ENCODE peak calls at places on chromosomes 7 and 10, in seven cellular contexts. One of them, this sample, is unnamed.

GRCh38 chr7:36278069-36278766 is 111.4 kb upstream of the ANLN start:
- DNase-seq in Peyer's patch: no peak
- DNase-seq in thyroid gland: no peak
- DNase-seq in adrenal gland: peak
- DNase-seq in ovary: no peak
- DNase-seq in lower leg skin: no peak
- DNase-seq in H54: no peak
- DNase-seq in this sample: no peak

GRCh38 chr7:154844499-154844898 is 158.4 kb downstream of the PAXIP1 start:
- DNase-seq in Peyer's patch: no peak
- DNase-seq in thyroid gland: no peak
- DNase-seq in adrenal gland: no peak
- DNase-seq in ovary: no peak
- DNase-seq in lower leg skin: no peak
- DNase-seq in H54: no peak
- DNase-seq in this sample: no peak

GRCh38 chr7:84025332-84025927 is 169.2 kb downstream of the SEMA3A start:
- DNase-seq in Peyer's patch: no peak
- DNase-seq in thyroid gland: no peak
- DNase-seq in adrenal gland: no peak
- DNase-seq in ovary: no peak
- DNase-seq in lower leg skin: no peak
- DNase-seq in H54: peak
- DNase-seq in this sample: peak

GRCh38 chr7:157721468-157722136 is 384.8 kb downstream of the DNAJB6 start:
- DNase-seq in Peyer's patch: no peak
- DNase-seq in thyroid gland: no peak
- DNase-seq in adrenal gland: no peak
- DNase-seq in ovary: no peak
- DNase-seq in lower leg skin: no peak
- DNase-seq in H54: no peak
- DNase-seq in this sample: no peak

GRCh38 chr10:105681051-105681450 is 1040.0 kb downstream of the SORCS3 start:
- DNase-seq in Peyer's patch: no peak
- DNase-seq in thyroid gland: no peak
- DNase-seq in adrenal gland: no peak
- DNase-seq in ovary: no peak
- DNase-seq in lower leg skin: no peak
- DNase-seq in H54: no peak
- DNase-seq in this sample: no peak

GRCh38 chr10:42990721-42991441 is 86.0 kb upstream of the RET start:
- DNase-seq in Peyer's patch: no peak
- DNase-seq in thyroid gland: no peak
- DNase-seq in adrenal gland: no peak
- DNase-seq in ovary: no peak
- DNase-seq in lower leg skin: peak
- DNase-seq in H54: no peak
- DNase-seq in this sample: no peak

GRCh38 chr10:131814567-131815290 is 86.1 kb upstream of the PPP2R2D start:
- DNase-seq in Peyer's patch: no peak
- DNase-seq in thyroid gland: no peak
- DNase-seq in adrenal gland: no peak
- DNase-seq in ovary: no peak
- DNase-seq in lower leg skin: peak
- DNase-seq in H54: no peak
- DNase-seq in this sample: no peak

GRCh38 chr7:103080923-103081322 is 6.0 kb downstream of the ARMC10 start:
- DNase-seq in Peyer's patch: no peak
- DNase-seq in thyroid gland: no peak
- DNase-seq in adrenal gland: no peak
- DNase-seq in ovary: no peak
- DNase-seq in lower leg skin: no peak
- DNase-seq in H54: no peak
- DNase-seq in this sample: no peak

GRCh38 chr7:67566101-67566500 is 569.5 kb downstream of the TYW1 start:
- DNase-seq in Peyer's patch: no peak
- DNase-seq in thyroid gland: no peak
- DNase-seq in adrenal gland: no peak
- DNase-seq in ovary: no peak
- DNase-seq in lower leg skin: no peak
- DNase-seq in H54: no peak
- DNase-seq in this sample: no peak

GRCh38 chr7:155815332-155816191 is 3.3 kb upstream of the SHH start:
- DNase-seq in Peyer's patch: peak
- DNase-seq in thyroid gland: peak
- DNase-seq in adrenal gland: peak
- DNase-seq in ovary: no peak
- DNase-seq in lower leg skin: no peak
- DNase-seq in H54: peak
- DNase-seq in this sample: peak

GRCh38 chr7:108525327-108525984 is 479 bp downstream of the PNPLA8 start:
- DNase-seq in Peyer's patch: no peak
- DNase-seq in thyroid gland: peak
- DNase-seq in adrenal gland: no peak
- DNase-seq in ovary: no peak
- DNase-seq in lower leg skin: no peak
- DNase-seq in H54: peak
- DNase-seq in this sample: no peak

DNA sequence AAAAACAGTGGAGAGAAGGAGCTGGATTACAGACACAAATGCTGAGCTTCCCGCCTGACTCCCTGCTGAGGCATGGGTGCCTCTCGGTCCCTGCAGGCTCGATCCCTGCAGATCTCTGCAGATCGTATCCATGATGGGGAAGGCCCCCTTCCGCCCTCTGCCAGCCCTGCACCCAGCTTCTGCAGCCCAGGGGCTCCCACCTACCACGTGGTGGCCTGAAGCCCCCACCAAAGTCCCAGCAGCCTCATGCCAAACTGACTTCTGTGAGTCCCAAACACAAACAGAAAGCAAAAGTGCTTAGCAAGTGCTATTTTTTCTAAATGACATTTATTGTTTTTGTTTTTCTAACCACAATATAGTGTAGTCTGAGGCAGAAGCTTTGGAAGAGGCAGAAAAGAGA is 127.1 kb upstream of the CHST15 start:
- DNase-seq in Peyer's patch: no peak
- DNase-seq in thyroid gland: no peak
- DNase-seq in adrenal gland: no peak
- DNase-seq in ovary: no peak
- DNase-seq in lower leg skin: peak
- DNase-seq in H54: no peak
- DNase-seq in this sample: no peak
- TF ChIP-seq POLR2A in Peyer's patch: no peak
- TF ChIP-seq POLR2A in thyroid gland: no peak
- TF ChIP-seq POLR2A in adrenal gland: no peak
- TF ChIP-seq POLR2A in ovary: no peak
- TF ChIP-seq POLR2A in lower leg skin: no peak
- TF ChIP-seq POLR2A in H54: no peak
- TF ChIP-seq POLR2A in this sample: no peak

GRCh38 chr10:63268798-63269503 is 135.8 kb downstream of the NRBF2 start:
- DNase-seq in Peyer's patch: peak
- DNase-seq in thyroid gland: peak
- DNase-seq in adrenal gland: peak
- DNase-seq in ovary: peak
- DNase-seq in lower leg skin: peak
- DNase-seq in H54: peak
- DNase-seq in this sample: peak
- TF ChIP-seq POLR2A in Peyer's patch: peak
- TF ChIP-seq POLR2A in thyroid gland: peak
- TF ChIP-seq POLR2A in adrenal gland: peak
- TF ChIP-seq POLR2A in ovary: peak
- TF ChIP-seq POLR2A in lower leg skin: no peak
- TF ChIP-seq POLR2A in H54: peak
- TF ChIP-seq POLR2A in this sample: peak

GRCh38 chr7:121079425-121080169 is 91.1 kb downstream of the CPED1 start:
- DNase-seq in Peyer's patch: no peak
- DNase-seq in thyroid gland: no peak
- DNase-seq in adrenal gland: no peak
- DNase-seq in ovary: no peak
- DNase-seq in lower leg skin: no peak
- DNase-seq in H54: no peak
- DNase-seq in this sample: no peak

GRCh38 chr7:121078701-121079227 is 90.3 kb downstream of the CPED1 start:
- DNase-seq in Peyer's patch: no peak
- DNase-seq in thyroid gland: no peak
- DNase-seq in adrenal gland: no peak
- DNase-seq in ovary: no peak
- DNase-seq in lower leg skin: no peak
- DNase-seq in H54: no peak
- DNase-seq in this sample: peak

GRCh38 chr7:121080913-121081326 is 92.4 kb downstream of the CPED1 start:
- DNase-seq in Peyer's patch: no peak
- DNase-seq in thyroid gland: no peak
- DNase-seq in adrenal gland: no peak
- DNase-seq in ovary: no peak
- DNase-seq in lower leg skin: no peak
- DNase-seq in H54: no peak
- DNase-seq in this sample: no peak

GRCh38 chr7:121081327-121081936 is 92.9 kb downstream of the CPED1 start:
- DNase-seq in Peyer's patch: no peak
- DNase-seq in thyroid gland: no peak
- DNase-seq in adrenal gland: no peak
- DNase-seq in ovary: no peak
- DNase-seq in lower leg skin: no peak
- DNase-seq in H54: no peak
- DNase-seq in this sample: peak

DNA sequence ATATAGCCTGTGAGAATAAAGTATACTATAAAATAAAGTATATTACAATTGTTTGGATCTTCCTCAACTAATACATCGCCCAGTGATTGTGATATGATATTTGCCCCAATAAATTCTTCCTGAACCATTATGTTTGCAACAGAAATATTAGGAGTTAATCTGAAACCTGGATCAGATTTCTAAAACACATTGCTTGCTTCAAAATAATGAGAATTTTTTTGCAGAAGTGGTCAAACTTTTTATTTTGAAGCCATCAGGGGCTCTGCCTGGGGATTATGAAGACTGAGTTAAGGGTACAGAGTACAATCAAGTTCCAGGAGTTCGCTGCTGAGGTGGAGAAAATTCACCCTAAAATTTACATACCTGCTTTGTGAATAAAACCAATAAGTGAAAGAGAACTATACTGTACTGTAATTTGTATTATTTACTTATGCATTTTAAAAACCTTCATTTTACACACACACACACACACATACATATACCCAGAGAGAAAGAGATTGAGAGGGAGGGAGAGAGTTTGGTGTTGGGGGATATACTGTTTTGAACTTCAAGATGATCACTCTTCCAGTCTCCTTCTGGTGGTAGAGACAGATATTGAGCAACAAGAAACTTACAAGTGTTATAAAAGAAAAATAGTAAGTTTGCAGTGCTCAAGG is 91.9 kb downstream of the CPED1 start:
- DNase-seq in Peyer's patch: no peak
- DNase-seq in thyroid gland: no peak
- DNase-seq in adrenal gland: no peak
- DNase-seq in ovary: no peak
- DNase-seq in lower leg skin: no peak
- DNase-seq in H54: no peak
- DNase-seq in this sample: no peak
- TF ChIP-seq POLR2A in Peyer's patch: no peak
- TF ChIP-seq POLR2A in thyroid gland: no peak
- TF ChIP-seq POLR2A in adrenal gland: no peak
- TF ChIP-seq POLR2A in ovary: no peak
- TF ChIP-seq POLR2A in lower leg skin: no peak
- TF ChIP-seq POLR2A in H54: no peak
- TF ChIP-seq POLR2A in this sample: no peak

DNA sequence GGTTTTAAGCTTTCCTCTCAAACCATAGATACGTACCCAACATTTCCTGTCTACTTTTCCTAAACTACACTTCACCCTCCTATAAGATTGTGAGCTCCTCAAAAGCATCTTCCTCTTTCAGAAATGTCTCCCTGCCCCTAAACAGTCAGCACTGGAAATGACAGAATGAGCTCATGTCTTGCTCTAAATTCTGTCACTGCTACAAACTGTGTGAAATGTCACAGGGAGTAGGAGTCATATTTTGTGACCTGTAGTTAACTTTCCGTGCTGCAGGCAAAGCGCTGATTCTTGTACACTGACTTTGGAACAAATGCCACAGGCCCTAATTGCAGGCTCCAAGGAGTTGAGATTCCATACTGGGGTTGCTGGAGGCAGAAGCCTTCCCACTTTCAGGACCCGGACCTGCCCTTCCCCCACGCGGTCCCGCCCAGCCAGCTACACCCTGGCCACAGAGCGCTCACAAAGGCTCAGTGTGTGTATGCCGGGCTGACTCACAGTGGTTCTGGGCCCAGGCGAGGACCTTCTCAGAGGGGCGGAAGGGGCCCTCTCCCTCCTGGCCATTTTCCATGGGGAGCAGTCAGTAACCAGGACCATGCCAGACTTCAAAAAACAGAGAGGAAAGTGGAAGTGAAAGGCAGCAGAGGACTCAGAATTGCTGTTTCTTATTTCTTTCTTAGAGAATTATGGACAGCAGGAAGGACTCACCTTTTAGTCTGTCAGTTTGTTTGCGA is 24.1 kb downstream of the SCD start:
- DNase-seq in Peyer's patch: peak
- DNase-seq in thyroid gland: peak
- DNase-seq in adrenal gland: peak
- DNase-seq in ovary: peak
- DNase-seq in lower leg skin: peak
- DNase-seq in H54: peak
- DNase-seq in this sample: peak
- TF ChIP-seq POLR2A in Peyer's patch: peak
- TF ChIP-seq POLR2A in thyroid gland: no peak
- TF ChIP-seq POLR2A in adrenal gland: peak
- TF ChIP-seq POLR2A in ovary: no peak
- TF ChIP-seq POLR2A in lower leg skin: no peak
- TF ChIP-seq POLR2A in H54: no peak
- TF ChIP-seq POLR2A in this sample: peak

DNA sequence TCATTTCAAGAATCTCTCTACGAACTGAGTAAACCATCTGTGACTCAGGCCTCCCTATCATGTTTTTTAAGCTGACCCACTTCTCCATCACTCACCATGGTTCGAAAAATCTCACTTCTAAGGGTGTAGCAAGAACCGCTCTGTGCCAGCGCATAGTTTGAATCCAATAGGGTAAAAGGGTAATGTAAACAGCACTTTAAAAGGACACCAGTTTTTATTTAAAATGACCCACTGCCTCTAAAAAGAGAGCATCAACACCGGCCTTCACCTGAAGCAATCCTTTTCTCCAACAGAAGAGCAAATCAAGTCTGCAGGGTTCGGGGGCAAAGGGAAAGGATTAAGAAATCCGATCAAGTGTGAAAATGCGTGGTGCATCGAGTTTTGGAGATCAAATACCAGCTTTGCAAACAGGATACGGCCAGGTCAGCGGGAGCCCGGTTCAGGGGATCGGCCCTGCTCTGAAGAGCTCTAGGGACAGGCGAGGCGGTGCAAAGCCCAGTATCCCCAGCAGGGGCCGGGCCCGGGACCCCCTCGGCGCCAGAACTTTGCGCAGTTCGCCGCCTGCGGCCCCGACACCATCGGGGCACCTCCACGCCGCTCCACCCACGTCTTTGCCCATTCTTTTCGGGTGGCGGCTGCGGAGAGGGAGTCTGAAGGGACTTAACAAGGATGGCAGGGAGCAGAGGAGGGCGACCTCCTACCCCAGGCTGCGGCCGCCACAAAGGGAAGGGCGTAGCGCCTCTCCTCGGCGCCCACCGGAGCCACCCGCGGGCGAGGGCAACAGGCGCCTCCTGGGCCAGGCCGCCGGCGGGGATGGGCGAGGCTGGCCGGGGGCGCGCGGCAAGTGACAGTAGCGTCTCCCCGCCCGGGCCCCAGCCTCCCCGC is 840 bp downstream of the NMT2 start:
- DNase-seq in Peyer's patch: peak
- DNase-seq in thyroid gland: peak
- DNase-seq in adrenal gland: peak
- DNase-seq in ovary: peak
- DNase-seq in lower leg skin: peak
- DNase-seq in H54: peak
- DNase-seq in this sample: peak
- TF ChIP-seq POLR2A in Peyer's patch: no peak
- TF ChIP-seq POLR2A in thyroid gland: no peak
- TF ChIP-seq POLR2A in adrenal gland: no peak
- TF ChIP-seq POLR2A in ovary: no peak
- TF ChIP-seq POLR2A in lower leg skin: no peak
- TF ChIP-seq POLR2A in H54: no peak
- TF ChIP-seq POLR2A in this sample: no peak

This sample was measured in erythroblast.